ENCODE peak calls at places on chromosomes 12 and 14, in five cellular contexts. L is upper lobe of left lung, J is HCT116, F is Panc1, T is K562. V is an unnamed sample.
A peak's percentile ranks its signal among the peaks of the same experiment; 100 is the strongest.

GRCh38 chr12:27109339-27110023 is 27.1 kb upstream of the C12orf71 start:
- ATAC-seq in L (no peak), J (no peak), F (no peak), T (no peak), V (peak; percentile 60)

GRCh38 chr12:6065872-6066217 is 58.6 kb downstream of the VWF start:
- ATAC-seq in L (no peak), J (no peak), F (no peak), T (no peak), V (no peak)

GRCh38 chr12:130710733-130711080 is 5.4 kb downstream of the RIMBP2 start:
- ATAC-seq in L (no peak), J (no peak), F (no peak), T (no peak), V (no peak)

GRCh38 chr14:91195881-91196280 is 48.6 kb downstream of the GPR68 start:
- ATAC-seq in L (no peak), J (no peak), F (no peak), T (no peak), V (no peak)

GRCh38 chr12:124722871-124723270 is 140.8 kb downstream of the SCARB1 start:
- ATAC-seq in L (no peak), J (no peak), F (no peak), T (no peak), V (no peak)

GRCh38 chr12:57343703-57344378 is 87.0 kb downstream of the R3HDM2 start:
- ATAC-seq in L (no peak), J (no peak), F (no peak), T (no peak), V (no peak)

GRCh38 chr12:97967831-97968230 is 505.2 kb downstream of the RMST start:
- ATAC-seq in L (no peak), J (no peak), F (no peak), T (no peak), V (no peak)

GRCh38 chr14:55850803-55851202 is 267.4 kb upstream of the PELI2 start:
- ATAC-seq in L (no peak), J (peak; percentile 27), F (no peak), T (no peak), V (no peak)

GRCh38 chr14:94173471-94173884 is 644 bp upstream of the PPP4R4 start:
- ATAC-seq in L (no peak), J (no peak), F (peak; percentile 17), T (peak; percentile 27), V (no peak)

GRCh38 chr12:66901136-66901932 is 222.5 kb upstream of the GRIP1 start:
- ATAC-seq in L (no peak), J (no peak), F (no peak), T (no peak), V (no peak)

GRCh38 chr12:13197526-13198141 is 1.1 kb downstream of the EMP1 start:
- ATAC-seq in L (peak; percentile 38), J (no peak), F (no peak), T (no peak), V (peak; percentile 14)

GRCh38 chr12:127607146-127607725 is 659.7 kb upstream of the TMEM132C start:
- ATAC-seq in L (no peak), J (no peak), F (no peak), T (no peak), V (no peak)

GRCh38 chr14:59583755-59584154 is 7.1 kb upstream of the CCDC175 start:
- ATAC-seq in L (peak; percentile 53), J (peak; percentile 73), F (no peak), T (no peak), V (no peak)

GRCh38 chr12:64625243-64626077 is 15.2 kb downstream of the RASSF3 start:
- ATAC-seq in L (peak; percentile 87), J (peak; percentile 84), F (peak; percentile 92), T (peak; percentile 93), V (peak; percentile 85)

GRCh38 chr14:23063601-23064000 is 6.3 kb upstream of the CDH24 start:
- ATAC-seq in L (no peak), J (no peak), F (no peak), T (no peak), V (no peak)

GRCh38 chr14:65846469-65846868 is 433.9 kb downstream of the FUT8 start:
- ATAC-seq in L (no peak), J (no peak), F (no peak), T (no peak), V (no peak)

GRCh38 chr12:102992297-102992696 is 34.8 kb downstream of the ASCL1 start:
- ATAC-seq in L (no peak), J (no peak), F (no peak), T (no peak), V (no peak)

GRCh38 chr14:51759950-51760349 is 100.5 kb upstream of the GNG2 start:
- ATAC-seq in L (no peak), J (no peak), F (no peak), T (no peak), V (no peak)

GRCh38 chr14:70064111-70064885 is 124.5 kb downstream of the SLC8A3 start:
- ATAC-seq in L (no peak), J (no peak), F (no peak), T (no peak), V (no peak)

GRCh38 chr12:49019120-49019430 is 499 bp upstream of the PRKAG1 start:
- ATAC-seq in L (peak; percentile 13), J (peak; percentile 9), F (peak; percentile 33), T (peak; percentile 12), V (peak; percentile 31)

GRCh38 chr12:103881261-103881660 is 40.2 kb upstream of the NT5DC3 start:
- ATAC-seq in L (no peak), J (no peak), F (no peak), T (no peak), V (no peak)

GRCh38 chr14:61661471-61661988 is 33.8 kb upstream of the HIF1A start:
- ATAC-seq in L (no peak), J (no peak), F (no peak), T (no peak), V (no peak)

GRCh38 chr12:102501773-102502172 is 21.4 kb upstream of the IGF1 start:
- ATAC-seq in L (no peak), J (no peak), F (no peak), T (no peak), V (no peak)

GRCh38 chr12:108805136-108805535 is 52.2 kb downstream of the SSH1 start:
- ATAC-seq in L (no peak), J (no peak), F (no peak), T (no peak), V (no peak)

GRCh38 chr12:109448272-109448671 is 28.8 kb downstream of the KCTD10 start:
- ATAC-seq in L (no peak), J (no peak), F (no peak), T (no peak), V (no peak)

GRCh38 chr12:1595026-1595561 is 713 bp upstream of the FBXL14 start:
- ATAC-seq in L (no peak), J (peak; percentile 5), F (no peak), T (no peak), V (no peak)

GRCh38 chr14:61262082-61262481 is 19.1 kb downstream of the TMEM30B start:
- ATAC-seq in L (no peak), J (no peak), F (no peak), T (no peak), V (no peak)

DNA sequence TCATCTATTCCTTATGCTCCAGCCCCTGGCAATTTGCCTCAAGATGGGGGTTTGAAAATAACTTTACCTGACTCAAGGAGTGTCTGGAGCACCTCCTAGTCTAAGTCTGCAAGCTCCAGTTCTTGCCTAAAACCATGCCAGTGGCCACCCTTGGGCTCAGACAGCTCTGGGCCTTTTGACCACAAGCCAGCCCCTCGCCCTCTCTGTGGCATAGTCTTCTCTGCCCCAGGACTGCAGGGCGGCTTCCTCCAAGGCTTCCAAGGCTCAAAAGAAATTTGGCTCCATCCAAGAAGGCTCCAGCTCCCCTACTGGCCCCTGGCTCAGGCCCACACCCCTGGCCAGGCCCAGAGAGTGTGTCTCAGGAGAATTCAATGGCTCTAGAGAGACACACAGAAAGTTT is 14.8 kb downstream of the ACVRL1 start:
- ATAC-seq in L (no peak), J (no peak), F (no peak), T (no peak), V (no peak)
- H3K4me1 ChIP-seq in L (peaks cover 50% of the 10 kb centered on the region), J (no peaks in the 10 kb centered on the region), F (no peaks in the 10 kb centered on the region), T (peaks cover 42% of the 10 kb centered on the region), V (peaks cover 36% of the 10 kb centered on the region)

GRCh38 chr12:74980510-74980909 is 229.1 kb downstream of the KCNC2 start:
- ATAC-seq in L (no peak), J (peak; percentile 30), F (peak; percentile 68), T (no peak), V (no peak)
- TF ChIP-seq POLR2AphosphoS5 in L (no peak), J (no peak), F (no peak), T (no peak), V (no peak)

DNA sequence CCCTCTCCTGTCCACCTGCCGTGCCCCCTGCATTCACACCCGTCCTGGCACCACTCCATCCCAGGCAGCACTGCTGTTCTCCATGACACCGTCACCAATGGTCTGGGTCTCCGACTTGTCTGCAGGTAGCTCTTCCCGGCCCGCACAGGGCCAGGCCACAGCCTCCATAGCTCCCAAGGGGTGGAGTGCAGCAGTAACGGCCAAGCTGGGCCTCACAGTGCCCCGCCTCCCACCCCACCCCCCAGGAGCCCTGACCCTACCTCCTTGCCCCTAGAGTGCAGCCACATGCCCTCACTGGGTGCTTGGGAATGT is 12.9 kb downstream of the FBRSL1 start:
- ATAC-seq in L (no peak), J (peak; percentile 40), F (no peak), T (peak; percentile 14), V (no peak)
- H3K4me1 ChIP-seq in L (peaks cover 71% of the 10 kb centered on the region), J (peaks cover 17% of the 10 kb centered on the region), F (peaks cover 48% of the 10 kb centered on the region), T (peaks cover 100% of the 10 kb centered on the region), V (no peaks in the 10 kb centered on the region)

GRCh38 chr12:51311389-51311788 is 12.6 kb downstream of the BIN2 start:
- ATAC-seq in L (no peak), J (no peak), F (no peak), T (no peak), V (no peak)
- TF ChIP-seq POLR2AphosphoS5 in L (no peak), J (no peak), F (no peak), T (no peak), V (no peak)